ENCODE peak calls at places on chromosomes 2 and 18, in seven cellular contexts. One of them, this sample, is unnamed.

GRCh38 chr2:119223521-119224390 is at the start of gene STEAP3:
- DNase-seq in activated gamma-delta T cell treated with Interleukin-2 at 50 U/mL for 16 hours: no peak
- DNase-seq in Daoy: peak
- DNase-seq in Calu3: peak
- DNase-seq in IMR-90: peak
- DNase-seq in activated T-helper 1 cell treated with anti-CD3 and anti-CD28 coated beads, Interleukin-12 subunit alpha, Interleukin-12 subunit beta, Interleukin-2, Interleukin-4 antibody, amounts not matched to agents 30 ng/mL and 10 ng/mL and 1 ng/mL, durations not matched to agents 14 hours and 24 hours and 36 hours: no peak
- DNase-seq in NCI-H2171: peak
- DNase-seq in this sample: peak

GRCh38 chr18:76528477-76529432 is 33.7 kb upstream of the ZNF516 start:
- DNase-seq in activated gamma-delta T cell treated with Interleukin-2 at 50 U/mL for 16 hours: no peak
- DNase-seq in Daoy: peak
- DNase-seq in Calu3: peak
- DNase-seq in IMR-90: peak
- DNase-seq in activated T-helper 1 cell treated with anti-CD3 and anti-CD28 coated beads, Interleukin-12 subunit alpha, Interleukin-12 subunit beta, Interleukin-2, Interleukin-4 antibody, amounts not matched to agents 30 ng/mL and 10 ng/mL and 1 ng/mL, durations not matched to agents 14 hours and 24 hours and 36 hours: no peak
- DNase-seq in NCI-H2171: no peak
- DNase-seq in this sample: no peak

GRCh38 chr18:62452280-62452824 is 70.5 kb upstream of the ZCCHC2 start:
- DNase-seq in activated gamma-delta T cell treated with Interleukin-2 at 50 U/mL for 16 hours: no peak
- DNase-seq in Daoy: no peak
- DNase-seq in Calu3: peak
- DNase-seq in IMR-90: peak
- DNase-seq in activated T-helper 1 cell treated with anti-CD3 and anti-CD28 coated beads, Interleukin-12 subunit alpha, Interleukin-12 subunit beta, Interleukin-2, Interleukin-4 antibody, amounts not matched to agents 30 ng/mL and 10 ng/mL and 1 ng/mL, durations not matched to agents 14 hours and 24 hours and 36 hours: no peak
- DNase-seq in NCI-H2171: no peak
- DNase-seq in this sample: no peak

GRCh38 chr2:43230481-43230880 is 4.1 kb upstream of the ZFP36L2 start:
- DNase-seq in activated gamma-delta T cell treated with Interleukin-2 at 50 U/mL for 16 hours: no peak
- DNase-seq in Daoy: no peak
- DNase-seq in Calu3: no peak
- DNase-seq in IMR-90: no peak
- DNase-seq in activated T-helper 1 cell treated with anti-CD3 and anti-CD28 coated beads, Interleukin-12 subunit alpha, Interleukin-12 subunit beta, Interleukin-2, Interleukin-4 antibody, amounts not matched to agents 30 ng/mL and 10 ng/mL and 1 ng/mL, durations not matched to agents 14 hours and 24 hours and 36 hours: no peak
- DNase-seq in NCI-H2171: no peak
- DNase-seq in this sample: no peak

GRCh38 chr2:218781691-218782528 is at the start of gene CYP27A1:
- DNase-seq in activated gamma-delta T cell treated with Interleukin-2 at 50 U/mL for 16 hours: no peak
- DNase-seq in Daoy: no peak
- DNase-seq in Calu3: peak
- DNase-seq in IMR-90: no peak
- DNase-seq in activated T-helper 1 cell treated with anti-CD3 and anti-CD28 coated beads, Interleukin-12 subunit alpha, Interleukin-12 subunit beta, Interleukin-2, Interleukin-4 antibody, amounts not matched to agents 30 ng/mL and 10 ng/mL and 1 ng/mL, durations not matched to agents 14 hours and 24 hours and 36 hours: no peak
- DNase-seq in NCI-H2171: peak
- DNase-seq in this sample: peak

GRCh38 chr2:63582873-63583272 is 5.4 kb downstream of the WDPCP start:
- DNase-seq in activated gamma-delta T cell treated with Interleukin-2 at 50 U/mL for 16 hours: no peak
- DNase-seq in Daoy: no peak
- DNase-seq in Calu3: no peak
- DNase-seq in IMR-90: no peak
- DNase-seq in activated T-helper 1 cell treated with anti-CD3 and anti-CD28 coated beads, Interleukin-12 subunit alpha, Interleukin-12 subunit beta, Interleukin-2, Interleukin-4 antibody, amounts not matched to agents 30 ng/mL and 10 ng/mL and 1 ng/mL, durations not matched to agents 14 hours and 24 hours and 36 hours: no peak
- DNase-seq in NCI-H2171: no peak
- DNase-seq in this sample: no peak

GRCh38 chr18:34077599-34077998 is 147.1 kb downstream of the NOL4 start:
- DNase-seq in activated gamma-delta T cell treated with Interleukin-2 at 50 U/mL for 16 hours: no peak
- DNase-seq in Daoy: no peak
- DNase-seq in Calu3: no peak
- DNase-seq in IMR-90: no peak
- DNase-seq in activated T-helper 1 cell treated with anti-CD3 and anti-CD28 coated beads, Interleukin-12 subunit alpha, Interleukin-12 subunit beta, Interleukin-2, Interleukin-4 antibody, amounts not matched to agents 30 ng/mL and 10 ng/mL and 1 ng/mL, durations not matched to agents 14 hours and 24 hours and 36 hours: no peak
- DNase-seq in NCI-H2171: no peak
- DNase-seq in this sample: no peak

GRCh38 chr2:197453914-197454398 is 604 bp downstream of the COQ10B start:
- DNase-seq in activated gamma-delta T cell treated with Interleukin-2 at 50 U/mL for 16 hours: no peak
- DNase-seq in Daoy: no peak
- DNase-seq in Calu3: no peak
- DNase-seq in IMR-90: peak
- DNase-seq in activated T-helper 1 cell treated with anti-CD3 and anti-CD28 coated beads, Interleukin-12 subunit alpha, Interleukin-12 subunit beta, Interleukin-2, Interleukin-4 antibody, amounts not matched to agents 30 ng/mL and 10 ng/mL and 1 ng/mL, durations not matched to agents 14 hours and 24 hours and 36 hours: no peak
- DNase-seq in NCI-H2171: no peak
- DNase-seq in this sample: no peak

GRCh38 chr2:176643711-176644110 is 374.5 kb downstream of the MTX2 start:
- DNase-seq in activated gamma-delta T cell treated with Interleukin-2 at 50 U/mL for 16 hours: no peak
- DNase-seq in Daoy: peak
- DNase-seq in Calu3: no peak
- DNase-seq in IMR-90: no peak
- DNase-seq in activated T-helper 1 cell treated with anti-CD3 and anti-CD28 coated beads, Interleukin-12 subunit alpha, Interleukin-12 subunit beta, Interleukin-2, Interleukin-4 antibody, amounts not matched to agents 30 ng/mL and 10 ng/mL and 1 ng/mL, durations not matched to agents 14 hours and 24 hours and 36 hours: no peak
- DNase-seq in NCI-H2171: no peak
- DNase-seq in this sample: no peak

GRCh38 chr2:149490296-149490695 is 97.3 kb downstream of the MMADHC start:
- DNase-seq in activated gamma-delta T cell treated with Interleukin-2 at 50 U/mL for 16 hours: no peak
- DNase-seq in Daoy: peak
- DNase-seq in Calu3: no peak
- DNase-seq in IMR-90: no peak
- DNase-seq in activated T-helper 1 cell treated with anti-CD3 and anti-CD28 coated beads, Interleukin-12 subunit alpha, Interleukin-12 subunit beta, Interleukin-2, Interleukin-4 antibody, amounts not matched to agents 30 ng/mL and 10 ng/mL and 1 ng/mL, durations not matched to agents 14 hours and 24 hours and 36 hours: no peak
- DNase-seq in NCI-H2171: no peak
- DNase-seq in this sample: no peak

GRCh38 chr18:51193621-51194287 is 3.7 kb downstream of the MEX3C start:
- DNase-seq in activated gamma-delta T cell treated with Interleukin-2 at 50 U/mL for 16 hours: no peak
- DNase-seq in Daoy: no peak
- DNase-seq in Calu3: no peak
- DNase-seq in IMR-90: peak
- DNase-seq in activated T-helper 1 cell treated with anti-CD3 and anti-CD28 coated beads, Interleukin-12 subunit alpha, Interleukin-12 subunit beta, Interleukin-2, Interleukin-4 antibody, amounts not matched to agents 30 ng/mL and 10 ng/mL and 1 ng/mL, durations not matched to agents 14 hours and 24 hours and 36 hours: no peak
- DNase-seq in NCI-H2171: no peak
- DNase-seq in this sample: no peak